ENCODE peak calls at places on chromosomes 6 and 20, in five cellular contexts. Y, L, Q, X and H are unnamed samples. For H3K4me1, the result is how much of the 10 kb centered on the place peaks cover.

GRCh38 chr6:154156135-154156948 is 117.3 kb downstream of the OPRM1 start:
- DNase-seq in Y (peak), L (peak), Q (peak), X (peak), H (peak)

GRCh38 chr6:38370653-38371311 is 268.9 kb downstream of the BTBD9 start:
- DNase-seq in Y (no peak), L (no peak), Q (no peak), X (no peak), H (no peak)

GRCh38 chr6:17281100-17281496 is at the start of gene RBM24:
- DNase-seq in Y (peak), L (peak), Q (peak), X (peak), H (peak)

GRCh38 chr6:22880686-22881433 is 311.5 kb downstream of the HDGFL1 start:
- DNase-seq in Y (no peak), L (no peak), Q (peak), X (peak), H (peak)

GRCh38 chr20:37384683-37385174 is 38.8 kb downstream of the SRC start:
- DNase-seq in Y (no peak), L (peak), Q (peak), X (no peak), H (peak)

GRCh38 chr20:7171911-7172310 is 404.4 kb downstream of the BMP2 start:
- DNase-seq in Y (no peak), L (no peak), Q (no peak), X (no peak), H (no peak)

GRCh38 chr20:5557123-5557522 is 193.1 kb upstream of the SHLD1 start:
- DNase-seq in Y (peak), L (peak), Q (peak), X (peak), H (peak)

GRCh38 chr6:126341126-126341525 is 1.2 kb downstream of the CENPW start:
- DNase-seq in Y (no peak), L (no peak), Q (no peak), X (no peak), H (no peak)

GRCh38 chr6:39050453-39051112 is 2.0 kb downstream of the GLP1R start:
- DNase-seq in Y (no peak), L (no peak), Q (no peak), X (no peak), H (no peak)

GRCh38 chr6:110180228-110181008 is at the start of gene CDC40:
- DNase-seq in Y (no peak), L (peak), Q (peak), X (peak), H (no peak)

GRCh38 chr20:58547527-58548475 is 32.6 kb upstream of the APCDD1L start:
- DNase-seq in Y (no peak), L (peak), Q (no peak), X (no peak), H (peak)

GRCh38 chr6:170316071-170316470 is 9.5 kb downstream of the FAM120B start:
- DNase-seq in Y (no peak), L (no peak), Q (no peak), X (no peak), H (no peak)

GRCh38 chr20:48965189-48965910 is 43.8 kb downstream of the ARFGEF2 start:
- DNase-seq in Y (no peak), L (no peak), Q (no peak), X (no peak), H (no peak)

GRCh38 chr6:159953091-159953581 is 15.7 kb upstream of the IGF2R start:
- DNase-seq in Y (no peak), L (no peak), Q (no peak), X (no peak), H (peak)

GRCh38 chr20:17097603-17098002 is 129.2 kb upstream of the PCSK2 start:
- DNase-seq in Y (no peak), L (no peak), Q (no peak), X (peak), H (no peak)

GRCh38 chr20:53923745-53924369 is 146.5 kb downstream of the BCAS1 start:
- DNase-seq in Y (no peak), L (no peak), Q (no peak), X (no peak), H (no peak)
- H3K9ac ChIP-seq in Y (no peak), L (no peak), Q (no peak), X (no peak), H (no peak)

GRCh38 chr6:6841571-6841970 is 253.1 kb downstream of the LY86 start:
- DNase-seq in Y (no peak), L (no peak), Q (no peak), X (no peak), H (no peak)

GRCh38 chr6:6843777-6844176 is 255.3 kb downstream of the LY86 start:
- DNase-seq in Y (no peak), L (no peak), Q (no peak), X (no peak), H (no peak)

GRCh38 chr6:6843057-6843627 is 254.6 kb downstream of the LY86 start:
- DNase-seq in Y (no peak), L (no peak), Q (no peak), X (no peak), H (no peak)

GRCh38 chr6:6840831-6841263 is 252.3 kb downstream of the LY86 start:
- DNase-seq in Y (no peak), L (no peak), Q (no peak), X (no peak), H (no peak)

DNA sequence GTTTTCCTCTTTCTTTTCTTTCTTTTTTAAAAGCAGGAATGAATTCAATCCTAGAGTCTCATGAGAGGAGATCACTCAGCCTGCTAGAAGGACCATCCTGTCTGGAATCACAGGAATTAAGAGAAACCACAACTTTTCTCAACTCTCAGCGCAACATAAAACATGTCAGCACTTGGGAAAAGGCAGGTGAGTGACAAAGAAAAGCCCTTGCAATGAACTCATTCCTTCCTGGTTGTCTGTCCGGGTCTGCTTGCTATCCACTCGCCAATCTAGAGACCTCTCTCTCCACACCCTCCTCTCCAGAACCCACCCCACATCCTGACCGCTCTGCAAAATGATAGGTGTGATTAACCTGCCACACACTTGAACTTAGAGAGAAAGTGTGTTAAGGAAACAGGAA is 253.8 kb downstream of the LY86 start:
- DNase-seq in Y (no peak), L (no peak), Q (no peak), X (no peak), H (no peak)
- TF ChIP-seq MAX in Y (no peak), L (no peak), Q (no peak), X (no peak), H (no peak)

GRCh38 chr6:130129781-130130246 is 92.9 kb downstream of the SAMD3 start:
- DNase-seq in Y (no peak), L (no peak), Q (no peak), X (no peak), H (peak)
- H3K4me1 ChIP-seq in Y (under half), L (under half), Q (under half), X (under half), H (under half)

GRCh38 chr20:25300496-25301170 is 52.7 kb downstream of the PYGB start:
- DNase-seq in Y (no peak), L (no peak), Q (no peak), X (no peak), H (no peak)
- H3K9ac ChIP-seq in Y (no peak), L (no peak), Q (no peak), X (no peak), H (no peak)

GRCh38 chr20:60060593-60060992 is 102.4 kb downstream of the CDH26 start:
- DNase-seq in Y (no peak), L (no peak), Q (no peak), X (no peak), H (no peak)
- TF ChIP-seq MAX in Y (no peak), L (no peak), Q (no peak), X (no peak), H (no peak)

GRCh38 chr20:19253316-19253715 is 40.9 kb downstream of the SLC24A3 start:
- DNase-seq in Y (no peak), L (peak), Q (no peak), X (no peak), H (no peak)

GRCh38 chr20:19251958-19252669 is 39.7 kb downstream of the SLC24A3 start:
- DNase-seq in Y (no peak), L (peak), Q (no peak), X (no peak), H (no peak)

GRCh38 chr20:19252670-19253120 is 40.3 kb downstream of the SLC24A3 start:
- DNase-seq in Y (no peak), L (peak), Q (no peak), X (no peak), H (no peak)

GRCh38 chr20:19249515-19249914 is 37.1 kb downstream of the SLC24A3 start:
- DNase-seq in Y (no peak), L (no peak), Q (no peak), X (no peak), H (no peak)

GRCh38 chr20:19251506-19251905 is 39.1 kb downstream of the SLC24A3 start:
- DNase-seq in Y (no peak), L (peak), Q (no peak), X (no peak), H (no peak)
- H3K4me1 ChIP-seq in Y (under half), L (under half), Q (under half), X (under half), H (under half)